ENCODE peak calls at places on chromosome 22, in four cellular contexts. One of them, this sample, is unnamed.
A peak's percentile ranks its signal among the peaks of the same experiment; 100 is the strongest.

GRCh38 chr22:35839811-35840739 is 122.4 kb downstream of the APOL5 start:
- DNase-seq in neural progenitor cell: peak; percentile 94
- DNase-seq in SK-N-SH: peak; percentile 81
- DNase-seq in HCT116: peak; percentile 95
- DNase-seq in this sample: peak; percentile 95

GRCh38 chr22:28142361-28142801 is 223.3 kb upstream of the PITPNB start:
- DNase-seq in neural progenitor cell: peak; percentile 10
- DNase-seq in SK-N-SH: no peak
- DNase-seq in HCT116: no peak
- DNase-seq in this sample: peak; percentile 13

GRCh38 chr22:45263790-45264269 is 20.9 kb upstream of the UPK3A start:
- DNase-seq in neural progenitor cell: peak; percentile 80
- DNase-seq in SK-N-SH: peak; percentile 94
- DNase-seq in HCT116: peak; percentile 46
- DNase-seq in this sample: peak; percentile 91

GRCh38 chr22:44540756-44541670 is 43.0 kb upstream of the RTL6 start:
- DNase-seq in neural progenitor cell: no peak
- DNase-seq in SK-N-SH: no peak
- DNase-seq in HCT116: no peak
- DNase-seq in this sample: no peak

GRCh38 chr22:22397875-22398524 is 110.5 kb downstream of the ZNF280B start:
- DNase-seq in neural progenitor cell: no peak
- DNase-seq in SK-N-SH: no peak
- DNase-seq in HCT116: no peak
- DNase-seq in this sample: no peak

GRCh38 chr22:42635531-42635930 is 4.9 kb downstream of the ATP5MGL start:
- DNase-seq in neural progenitor cell: no peak
- DNase-seq in SK-N-SH: no peak
- DNase-seq in HCT116: peak; percentile 85
- DNase-seq in this sample: no peak

GRCh38 chr22:25282671-25283561 is 63.5 kb downstream of the CRYBB2 start:
- DNase-seq in neural progenitor cell: peak; percentile 69
- DNase-seq in SK-N-SH: peak; percentile 66
- DNase-seq in HCT116: no peak
- DNase-seq in this sample: peak; percentile 4

GRCh38 chr22:44783581-44783980 is 31.2 kb downstream of the ARHGAP8 start:
- DNase-seq in neural progenitor cell: no peak
- DNase-seq in SK-N-SH: no peak
- DNase-seq in HCT116: no peak
- DNase-seq in this sample: no peak

GRCh38 chr22:20267441-20268288 is 453 bp downstream of the RTN4R start:
- DNase-seq in neural progenitor cell: peak; percentile 81
- DNase-seq in SK-N-SH: peak; percentile 53
- DNase-seq in HCT116: no peak
- DNase-seq in this sample: no peak

GRCh38 chr22:44623771-44624510 is 78.1 kb upstream of the PRR5 start:
- DNase-seq in neural progenitor cell: peak; percentile 72
- DNase-seq in SK-N-SH: no peak
- DNase-seq in HCT116: no peak
- DNase-seq in this sample: peak; percentile 70

GRCh38 chr22:45590262-45590661 is 81.4 kb upstream of the ATXN10 start:
- DNase-seq in neural progenitor cell: no peak
- DNase-seq in SK-N-SH: no peak
- DNase-seq in HCT116: no peak
- DNase-seq in this sample: no peak

GRCh38 chr22:30610299-30610698 is 3.3 kb downstream of the TCN2 start:
- DNase-seq in neural progenitor cell: no peak
- DNase-seq in SK-N-SH: no peak
- DNase-seq in HCT116: no peak
- DNase-seq in this sample: no peak

GRCh38 chr22:27149886-27150529 is 492.6 kb downstream of the MIAT start:
- DNase-seq in neural progenitor cell: no peak
- DNase-seq in SK-N-SH: no peak
- DNase-seq in HCT116: no peak
- DNase-seq in this sample: no peak

GRCh38 chr22:49234459-49234858 is 593.2 kb downstream of the BRD1 start:
- DNase-seq in neural progenitor cell: no peak
- DNase-seq in SK-N-SH: no peak
- DNase-seq in HCT116: no peak
- DNase-seq in this sample: no peak

GRCh38 chr22:28711820-28712777 is 29.5 kb downstream of the CHEK2 start:
- DNase-seq in neural progenitor cell: no peak
- DNase-seq in SK-N-SH: no peak
- DNase-seq in HCT116: no peak
- DNase-seq in this sample: peak; percentile 64

GRCh38 chr22:46064236-46064965 is 85.9 kb upstream of the PPARA start:
- DNase-seq in neural progenitor cell: no peak
- DNase-seq in SK-N-SH: peak; percentile 70
- DNase-seq in HCT116: no peak
- DNase-seq in this sample: no peak

GRCh38 chr22:29311468-29312217 is 3.9 kb downstream of the RASL10A start:
- DNase-seq in neural progenitor cell: no peak
- DNase-seq in SK-N-SH: peak; percentile 37
- DNase-seq in HCT116: no peak
- DNase-seq in this sample: no peak

GRCh38 chr22:44307509-44308169 is 5.1 kb downstream of the SHISAL1 start:
- DNase-seq in neural progenitor cell: no peak
- DNase-seq in SK-N-SH: no peak
- DNase-seq in HCT116: no peak
- DNase-seq in this sample: no peak

GRCh38 chr22:41596776-41597634 is 7.4 kb upstream of the PMM1 start:
- DNase-seq in neural progenitor cell: peak; percentile 69
- DNase-seq in SK-N-SH: peak; percentile 76
- DNase-seq in HCT116: no peak
- DNase-seq in this sample: peak; percentile 69

GRCh38 chr22:16932577-16932976 is 75.4 kb downstream of the GAB4 start:
- DNase-seq in neural progenitor cell: no peak
- DNase-seq in SK-N-SH: no peak
- DNase-seq in HCT116: no peak
- DNase-seq in this sample: no peak

GRCh38 chr22:41252365-41252764 is 11.6 kb upstream of the CHADL start:
- DNase-seq in neural progenitor cell: no peak
- DNase-seq in SK-N-SH: no peak
- DNase-seq in HCT116: no peak
- DNase-seq in this sample: no peak

GRCh38 chr22:28817919-28818859 is 17.8 kb upstream of the XBP1 start:
- DNase-seq in neural progenitor cell: no peak
- DNase-seq in SK-N-SH: peak; percentile 34
- DNase-seq in HCT116: no peak
- DNase-seq in this sample: peak; percentile 70

GRCh38 chr22:32793604-32794003 is 7.9 kb upstream of the TIMP3 start:
- DNase-seq in neural progenitor cell: no peak
- DNase-seq in SK-N-SH: no peak
- DNase-seq in HCT116: no peak
- DNase-seq in this sample: no peak

GRCh38 chr22:33440756-33441155 is 382.6 kb upstream of the SYN3 start:
- DNase-seq in neural progenitor cell: no peak
- DNase-seq in SK-N-SH: no peak
- DNase-seq in HCT116: no peak
- DNase-seq in this sample: peak; percentile 26

GRCh38 chr22:48961705-48962104 is 866.0 kb downstream of the BRD1 start:
- DNase-seq in neural progenitor cell: no peak
- DNase-seq in SK-N-SH: no peak
- DNase-seq in HCT116: no peak
- DNase-seq in this sample: no peak

GRCh38 chr22:41301085-41302015 is at the start of gene ZC3H7B:
- DNase-seq in neural progenitor cell: peak; percentile 91
- DNase-seq in SK-N-SH: peak; percentile 90
- DNase-seq in HCT116: no peak
- DNase-seq in this sample: peak; percentile 93

DNA sequence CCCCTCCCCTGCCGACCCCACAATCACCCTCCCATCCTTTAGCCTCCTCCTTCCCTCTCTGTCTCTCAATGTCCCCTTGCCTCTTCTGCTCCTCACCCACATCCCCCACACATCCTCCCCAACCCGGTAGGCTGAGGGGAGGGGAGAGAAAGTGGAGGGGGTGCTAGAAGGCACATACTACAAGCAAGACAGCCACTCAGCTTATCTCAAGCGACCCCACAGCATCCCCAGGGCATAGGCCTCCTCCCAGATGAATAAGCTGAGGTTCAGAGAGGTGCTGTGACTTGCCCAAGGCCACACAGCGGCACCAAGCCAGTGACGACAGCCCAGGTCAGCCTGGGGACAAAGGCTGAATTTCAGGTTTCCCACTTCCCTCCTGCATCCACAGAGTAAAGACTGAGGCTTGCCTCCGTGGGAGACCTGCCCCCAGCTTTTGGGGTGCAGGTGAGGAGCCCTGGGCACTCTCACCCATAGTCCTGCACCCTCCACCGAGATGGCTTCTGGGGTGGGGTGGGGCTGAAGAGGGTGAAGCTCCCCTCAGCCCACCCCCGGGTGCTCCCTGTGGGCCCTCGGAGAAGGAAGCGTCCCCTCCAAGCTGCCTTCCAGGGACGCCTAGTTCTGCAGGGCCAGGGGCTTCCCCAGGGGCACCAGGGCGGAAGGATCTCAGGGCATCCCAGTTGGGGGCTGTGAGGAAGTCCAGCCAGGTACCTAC is 511 bp downstream of the RAC2 start:
- DNase-seq in neural progenitor cell: no peak
- DNase-seq in SK-N-SH: peak; percentile 25
- DNase-seq in HCT116: no peak
- DNase-seq in this sample: no peak
- TF ChIP-seq EZH2phosphoT487 in neural progenitor cell: no peak
- TF ChIP-seq EZH2phosphoT487 in SK-N-SH: no peak
- TF ChIP-seq EZH2phosphoT487 in HCT116: no peak
- TF ChIP-seq EZH2phosphoT487 in this sample: no peak

DNA sequence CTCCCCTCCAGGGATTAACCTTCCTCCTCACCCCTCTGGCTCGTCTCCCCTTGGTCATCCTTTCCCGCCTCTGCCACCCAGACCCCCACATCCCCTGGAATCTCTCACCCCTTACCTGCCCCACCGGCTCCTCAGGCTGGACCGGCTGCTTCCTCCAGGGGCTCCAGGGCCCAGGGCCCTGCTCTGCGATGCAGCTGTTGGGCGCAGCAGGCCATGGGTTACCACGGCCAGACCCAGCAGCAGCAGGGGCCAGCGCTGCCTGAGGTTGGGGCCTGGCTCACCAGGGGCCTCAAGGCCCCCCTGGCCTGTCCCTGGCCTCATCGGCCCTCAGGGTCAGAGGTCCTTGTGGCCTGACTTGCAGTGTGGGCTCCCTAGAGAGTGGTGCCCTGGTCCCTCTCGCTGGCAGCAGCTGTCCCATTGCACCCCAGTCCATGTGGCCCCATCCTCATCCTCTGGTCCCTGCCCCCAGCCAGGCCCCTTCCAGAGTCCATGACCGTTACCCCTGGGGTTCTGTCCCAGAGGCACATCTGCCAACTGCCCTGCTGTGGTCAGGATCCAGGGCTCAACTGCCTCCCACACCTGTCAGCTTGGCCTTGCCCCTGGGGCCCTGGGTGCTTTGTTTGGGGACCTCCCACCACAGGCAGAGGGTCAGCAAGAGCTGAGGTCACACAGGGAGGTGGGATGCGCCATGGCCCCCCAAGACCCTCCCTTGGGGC is at the start of gene IGLL1:
- DNase-seq in neural progenitor cell: no peak
- DNase-seq in SK-N-SH: no peak
- DNase-seq in HCT116: no peak
- DNase-seq in this sample: no peak
- H2AFZ ChIP-seq in neural progenitor cell: no peak within 1 kb of the TSS
- H2AFZ ChIP-seq in SK-N-SH: no peak within 1 kb of the TSS
- H2AFZ ChIP-seq in HCT116: no peak within 1 kb of the TSS
- H2AFZ ChIP-seq in this sample: no peak within 1 kb of the TSS

GRCh38 chr22:37383342-37383741 is 43.9 kb downstream of the ELFN2 start:
- DNase-seq in neural progenitor cell: no peak
- DNase-seq in SK-N-SH: no peak
- DNase-seq in HCT116: no peak
- DNase-seq in this sample: no peak

GRCh38 chr22:37379085-37379484 is 48.2 kb downstream of the ELFN2 start:
- DNase-seq in neural progenitor cell: no peak
- DNase-seq in SK-N-SH: no peak
- DNase-seq in HCT116: no peak
- DNase-seq in this sample: no peak

GRCh38 chr22:37378642-37379058 is 48.6 kb downstream of the ELFN2 start:
- DNase-seq in neural progenitor cell: no peak
- DNase-seq in SK-N-SH: no peak
- DNase-seq in HCT116: no peak
- DNase-seq in this sample: no peak

GRCh38 chr22:37379716-37380115 is 47.6 kb downstream of the ELFN2 start:
- DNase-seq in neural progenitor cell: no peak
- DNase-seq in SK-N-SH: no peak
- DNase-seq in HCT116: no peak
- DNase-seq in this sample: no peak

GRCh38 chr22:37381489-37381888 is 45.8 kb downstream of the ELFN2 start:
- DNase-seq in neural progenitor cell: no peak
- DNase-seq in SK-N-SH: no peak
- DNase-seq in HCT116: no peak
- DNase-seq in this sample: no peak
- TF ChIP-seq EZH2phosphoT487 in neural progenitor cell: no peak
- TF ChIP-seq EZH2phosphoT487 in SK-N-SH: no peak
- TF ChIP-seq EZH2phosphoT487 in HCT116: no peak
- TF ChIP-seq EZH2phosphoT487 in this sample: no peak

GRCh38 chr22:50732681-50733080 is 5.3 kb upstream of the ACR start:
- DNase-seq in neural progenitor cell: no peak
- DNase-seq in SK-N-SH: no peak
- DNase-seq in HCT116: no peak
- DNase-seq in this sample: no peak

GRCh38 chr22:50731811-50732624 is 6.0 kb upstream of the ACR start:
- DNase-seq in neural progenitor cell: peak; percentile 43
- DNase-seq in SK-N-SH: peak; percentile 86
- DNase-seq in HCT116: peak; percentile 15
- DNase-seq in this sample: peak; percentile 60

GRCh38 chr22:50734986-50735738 is 2.8 kb upstream of the ACR start:
- DNase-seq in neural progenitor cell: no peak
- DNase-seq in SK-N-SH: no peak
- DNase-seq in HCT116: no peak
- DNase-seq in this sample: no peak

GRCh38 chr22:50734343-50734771 is 3.6 kb upstream of the ACR start:
- DNase-seq in neural progenitor cell: no peak
- DNase-seq in SK-N-SH: no peak
- DNase-seq in HCT116: no peak
- DNase-seq in this sample: no peak

DNA sequence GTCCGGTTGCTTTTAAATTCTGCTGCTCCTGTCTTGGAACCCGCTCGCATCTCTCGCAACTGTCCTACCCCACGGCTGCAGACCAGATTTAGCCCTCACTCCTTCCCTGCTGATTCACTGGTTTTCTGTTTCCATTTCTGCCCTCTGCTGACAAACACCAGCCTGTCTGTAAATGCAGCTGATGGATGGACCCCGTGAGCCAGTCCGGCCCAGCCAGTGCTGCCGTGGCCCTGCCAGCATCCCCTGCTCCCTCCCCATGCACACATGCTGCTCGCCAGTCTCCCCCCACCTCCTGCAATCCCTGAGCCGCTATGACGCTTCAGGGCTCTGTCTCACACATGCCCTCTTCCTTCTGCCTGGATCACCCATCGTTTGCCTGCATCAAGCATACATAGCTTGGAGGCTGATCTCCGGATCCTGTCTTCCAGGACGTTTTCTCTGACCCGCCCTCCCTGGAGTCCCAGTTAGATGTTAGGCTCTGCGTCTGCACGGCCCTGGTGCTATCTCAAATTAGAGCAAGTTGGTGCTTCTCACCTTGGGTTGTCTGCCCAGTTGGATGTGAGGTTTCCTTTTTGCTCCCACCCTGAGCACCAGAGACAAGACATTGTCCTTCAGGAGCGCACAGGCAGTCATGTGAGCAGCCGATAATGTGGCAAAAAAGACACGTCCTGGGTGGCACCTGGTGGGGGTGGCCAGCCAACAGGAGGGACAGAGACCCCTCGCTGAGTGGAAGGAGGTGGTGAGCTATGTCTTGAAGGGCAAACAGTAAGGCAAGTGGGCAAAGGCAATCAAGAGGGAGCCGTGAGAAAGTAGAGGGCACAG is 4.3 kb upstream of the ACR start:
- DNase-seq in neural progenitor cell: peak; percentile 17
- DNase-seq in SK-N-SH: peak; percentile 84
- DNase-seq in HCT116: no peak
- DNase-seq in this sample: no peak
- H2AFZ ChIP-seq in neural progenitor cell: no peak overlapping the region
- H2AFZ ChIP-seq in SK-N-SH: no peak overlapping the region
- H2AFZ ChIP-seq in HCT116: no peak overlapping the region
- H2AFZ ChIP-seq in this sample: no peak overlapping the region

This sample was measured in hepatocyte.